ENCODE peak calls at places on chromosome 4, in four cellular contexts. Z is GM20000; P is endothelial cell; C is activated CD8-positive, alpha-beta memory T cell treated with anti-CD3 and anti-CD28 coated beads for 48 hours. U is an unnamed sample.

GRCh38 chr4:152591361-152591760 is 55.5 kb upstream of the FBXW7 start:
- DNase-seq in Z (no peak), P (peak), C (no peak), U (no peak)

GRCh38 chr4:140097572-140097971 is 56.4 kb downstream of the MAML3 start:
- DNase-seq in Z (no peak), P (no peak), C (no peak), U (no peak)

GRCh38 chr4:6917445-6918241 is 8.0 kb downstream of the TBC1D14 start:
- DNase-seq in Z (peak), P (peak), C (no peak), U (no peak)

GRCh38 chr4:34193451-34194154 is 2050.7 kb downstream of the ARAP2 start:
- DNase-seq in Z (no peak), P (no peak), C (no peak), U (no peak)

GRCh38 chr4:123110685-123111084 is 188.3 kb upstream of the NUDT6 start:
- DNase-seq in Z (no peak), P (no peak), C (no peak), U (no peak)

GRCh38 chr4:126748736-126749135 is 884.0 kb upstream of the INTU start:
- DNase-seq in Z (no peak), P (no peak), C (no peak), U (no peak)

GRCh38 chr4:74181225-74181624 is 23.3 kb downstream of the MTHFD2L start:
- DNase-seq in Z (no peak), P (no peak), C (no peak), U (no peak)

GRCh38 chr4:8844976-8845690 is 26.5 kb downstream of the HMX1 start:
- DNase-seq in Z (no peak), P (peak), C (no peak), U (no peak)

GRCh38 chr4:104896623-104897296 is 249.9 kb upstream of the TET2 start:
- DNase-seq in Z (no peak), P (no peak), C (no peak), U (no peak)

GRCh38 chr4:163161536-163162205 is 5.0 kb downstream of the NAF1 start:
- DNase-seq in Z (no peak), P (no peak), C (no peak), U (no peak)

GRCh38 chr4:7909463-7909862 is 30.2 kb downstream of the AFAP1 start:
- DNase-seq in Z (no peak), P (no peak), C (no peak), U (no peak)

GRCh38 chr4:8247047-8247930 is 22.3 kb upstream of the HTRA3 start:
- DNase-seq in Z (no peak), P (no peak), C (no peak), U (no peak)

GRCh38 chr4:3263053-3263958 is 14.3 kb downstream of the MSANTD1 start:
- DNase-seq in Z (no peak), P (no peak), C (no peak), U (no peak)